ENCODE peak calls at places on chromosome X, in ten cellular contexts. I is tibial artery; W is uterus; E is keratinocyte; Z is heart left ventricle; Q is CD8-positive, alpha-beta T cell; B is cardiac muscle cell; U is lower lobe of right lung; R is sigmoid colon; N is GM06990. L is an unnamed sample.

GRCh38 chrX:155188786-155189185 is 27.5 kb upstream of the VBP1 start:
- DNase-seq in W (no peak), I (no peak), R (no peak), Q (no peak), N (no peak), Z (no peak), B (no peak), E (no peak), U (no peak), L (no peak)

GRCh38 chrX:12610079-12610478 is 181.1 kb upstream of the PRPS2 start:
- DNase-seq in Z (no peak), B (peak; percentile 60), E (peak; percentile 95), W (no peak), R (no peak), U (no peak), Q (no peak), I (no peak), N (no peak), L (no peak)

GRCh38 chrX:21883258-21883657 is 27.5 kb downstream of the YY2 start:
- DNase-seq in W (no peak), N (no peak), E (no peak), Z (no peak), R (peak; percentile 66), Q (no peak), B (peak; percentile 2), U (no peak), I (peak; percentile 39), L (no peak)

GRCh38 chrX:44872319-44872816 is 620 bp upstream of the KDM6A start:
- DNase-seq in B (peak; percentile 25), W (peak; percentile 44), I (peak; percentile 23), Z (no peak), E (no peak), U (no peak), R (peak; percentile 77), N (no peak), Q (no peak), L (no peak)

GRCh38 chrX:43644124-43644701 is 11.9 kb upstream of the MAOA start:
- DNase-seq in E (peak; percentile 26), Z (no peak), Q (no peak), R (no peak), B (peak; percentile 79), I (no peak), W (peak; percentile 33), N (no peak), U (no peak), L (no peak)

GRCh38 chrX:7515681-7516413 is 327.1 kb upstream of the VCX start:
- DNase-seq in Z (no peak), B (no peak), R (no peak), I (no peak), E (peak; percentile 7), U (no peak), N (no peak), Q (no peak), W (no peak), L (no peak)

GRCh38 chrX:29477878-29478277 is 737.5 kb upstream of the MAGEB2 start:
- DNase-seq in Q (no peak), R (no peak), Z (no peak), U (no peak), N (no peak), B (no peak), I (no peak), W (no peak), E (no peak), L (no peak)

GRCh38 chrX:7346021-7346420 is 198.1 kb upstream of the PUDP start:
- DNase-seq in Q (no peak), N (no peak), E (no peak), Z (no peak), U (no peak), W (no peak), I (no peak), B (no peak), R (no peak), L (no peak)

GRCh38 chrX:111568356-111568755 is 56.9 kb downstream of the SERTM2 start:
- DNase-seq in B (peak; percentile 16), Z (no peak), Q (no peak), U (no peak), W (peak; percentile 11), I (no peak), R (no peak), N (no peak), E (no peak), L (no peak)

GRCh38 chrX:111823068-111823467 is 52.9 kb upstream of the TRPC5OS start:
- DNase-seq in W (no peak), N (peak; percentile 1), E (no peak), Z (no peak), U (no peak), R (no peak), B (no peak), Q (no peak), I (no peak), L (no peak)

GRCh38 chrX:1535241-1536041 is 1.5 kb downstream of the P2RY8 start:
- DNase-seq in N (peak; percentile 79), E (no peak), Z (no peak), W (no peak), U (no peak), B (no peak), R (no peak), I (no peak), Q (peak; percentile 64), L (no peak)

GRCh38 chrX:130857207-130857606 is 45.8 kb downstream of the ENOX2 start:
- DNase-seq in E (no peak), B (no peak), R (no peak), W (no peak), N (peak; percentile 19), Z (no peak), I (no peak), Q (no peak), U (no peak), L (no peak)

GRCh38 chrX:53184836-53185235 is 40.2 kb downstream of the KDM5C start:
- DNase-seq in B (peak; percentile 13), N (no peak), I (no peak), Q (no peak), E (peak; percentile 13), Z (no peak), W (no peak), R (no peak), U (no peak), L (no peak)

GRCh38 chrX:19479458-19479857 is 35.9 kb downstream of the MAP3K15 start:
- DNase-seq in E (no peak), Z (no peak), W (no peak), N (no peak), Q (no peak), U (no peak), R (no peak), B (no peak), I (no peak), L (no peak)

GRCh38 chrX:109049903-109050302 is 313.5 kb upstream of the IRS4 start:
- DNase-seq in W (no peak), R (no peak), B (no peak), I (no peak), U (no peak), N (no peak), Z (no peak), Q (no peak), E (no peak), L (no peak)
- TF ChIP-seq CTCF in W (no peak), R (no peak), B (peak; percentile 15), I (no peak), U (no peak), N (peak; percentile 52), Z (no peak), Q (no peak), E (peak; percentile 34), L (no peak)

DNA sequence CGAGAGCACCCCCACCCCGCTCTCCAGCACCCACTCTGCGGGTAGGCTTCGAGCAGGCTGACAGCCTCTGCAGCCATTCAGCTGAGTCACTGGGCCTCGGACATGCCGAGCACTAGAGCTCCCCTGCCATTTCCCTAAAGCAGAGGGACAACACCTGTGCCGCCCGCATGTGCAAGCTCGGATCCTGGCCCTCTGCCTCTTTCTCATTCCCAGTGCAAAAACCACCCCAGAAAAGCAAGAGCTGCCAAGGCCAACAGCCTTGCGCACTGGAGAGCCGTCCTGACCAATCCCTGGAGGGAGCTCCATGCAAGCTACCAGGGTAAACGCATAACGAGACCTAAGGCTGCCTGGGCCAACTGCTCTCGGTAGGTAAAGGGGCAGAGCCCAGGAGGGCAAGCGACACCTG is 5.3 kb downstream of the HCFC1 start:
- DNase-seq in W (no peak), B (no peak), R (peak; percentile 80), Z (peak; percentile 40), E (no peak), Q (no peak), I (no peak), U (no peak), N (no peak), L (peak; percentile 50)
- H3K4me3 ChIP-seq in W (no peak overlapping the region), B (no peak overlapping the region), R (peak overlapping the region; percentile 8), Z (no peak overlapping the region), E (no peak overlapping the region), Q (no peak overlapping the region), I (no peak overlapping the region), U (no peak overlapping the region), N (no peak overlapping the region), L (peak overlapping the region; percentile 80)

GRCh38 chrX:78116365-78116764 is 12.3 kb downstream of the PGK1 start:
- DNase-seq in R (no peak), I (no peak), N (no peak), W (no peak), Z (no peak), B (no peak), E (no peak), Q (no peak), U (no peak), L (no peak)
- H3K36me3 ChIP-seq in R (peaks cover 5% of the 10 kb centered on the region), I (peaks cover 72% of the 10 kb centered on the region), N (peaks cover 10% of the 10 kb centered on the region), W (no peaks in the 10 kb centered on the region), Z (peaks cover 7% of the 10 kb centered on the region), B (peaks cover 54% of the 10 kb centered on the region), E (peaks cover 19% of the 10 kb centered on the region), Q (peaks cover 53% of the 10 kb centered on the region), U (peaks cover 92% of the 10 kb centered on the region), L (peaks cover 3% of the 10 kb centered on the region)

GRCh38 chrX:68823413-68824151 is 5.2 kb upstream of the EFNB1 start:
- DNase-seq in I (no peak), R (no peak), W (no peak), N (no peak), U (no peak), E (no peak), Z (no peak), Q (peak; percentile 39), B (no peak), L (no peak)
- TF ChIP-seq CTCF in I (no peak), R (no peak), W (no peak), N (peak; percentile 10), U (no peak), E (no peak), Z (no peak), Q (no peak), B (no peak), L (no peak)

GRCh38 chrX:9566150-9566621 is 101.3 kb downstream of the TBL1X start:
- DNase-seq in Z (peak; percentile 72), U (no peak), I (peak; percentile 57), R (peak; percentile 83), N (no peak), E (peak; percentile 42), Q (no peak), B (peak; percentile 82), W (peak; percentile 67), L (peak; percentile 69)
- H3K4me3 ChIP-seq in Z (no peak overlapping the region), U (no peak overlapping the region), I (no peak overlapping the region), R (no peak overlapping the region), N (no peak overlapping the region), E (no peak overlapping the region), Q (peak overlapping the region; percentile 29), B (no peak overlapping the region), W (no peak overlapping the region), L (peak overlapping the region; percentile 11)

L was measured in psoas muscle.